ENCODE peak calls at places on chromosomes 13 and 19, in six cellular contexts. P, U, L, B, J and M are unnamed samples.

GRCh38 chr13:84574851-84575250 is 692.6 kb upstream of the SLITRK1 start:
- DNase-seq in U (no peak), J (no peak), P (no peak), B (no peak), L (no peak), M (no peak)

GRCh38 chr19:403221-404036 is 5.5 kb downstream of the C2CD4C start:
- DNase-seq in U (peak), P (no peak), B (peak), L (no peak), J (peak), M (no peak)

GRCh38 chr19:53824134-53824611 is at the start of gene NLRP12:
- DNase-seq in J (no peak), U (peak), L (no peak), P (no peak), B (peak), M (peak)

GRCh38 chr19:38266981-38267597 is 2.7 kb downstream of the SPINT2 start:
- DNase-seq in U (no peak), J (no peak), P (no peak), L (no peak), B (no peak), M (no peak)

GRCh38 chr19:6216996-6217751 is 62.6 kb downstream of the MLLT1 start:
- DNase-seq in L (no peak), B (peak), P (no peak), U (peak), J (no peak), M (peak)

GRCh38 chr13:110687736-110688135 is 18.2 kb downstream of the CARS2 start:
- DNase-seq in B (no peak), L (no peak), P (no peak), U (peak), J (no peak), M (no peak)

GRCh38 chr13:41060723-41061074 is 610 bp upstream of the WBP4 start:
- DNase-seq in U (peak), L (no peak), B (peak), P (peak), J (peak), M (peak)

GRCh38 chr13:107650081-107650701 is 565.1 kb downstream of the LIG4 start:
- DNase-seq in B (peak), L (no peak), U (peak), P (peak), J (peak), M (peak)

GRCh38 chr13:74136089-74136658 is 2.0 kb upstream of the KLF12 start:
- DNase-seq in B (peak), U (peak), L (no peak), P (peak), J (no peak), M (no peak)

GRCh38 chr19:40147338-40147692 is 43.9 kb upstream of the MAP3K10 start:
- DNase-seq in B (no peak), U (no peak), P (no peak), J (no peak), L (peak), M (no peak)

GRCh38 chr19:22619371-22619770 is 14.8 kb upstream of the ZNF492 start:
- DNase-seq in J (no peak), L (no peak), U (no peak), B (no peak), P (no peak), M (no peak)

GRCh38 chr13:72782717-72783116 is 784 bp downstream of the PIBF1 start:
- DNase-seq in B (no peak), U (no peak), P (no peak), L (no peak), J (no peak), M (no peak)

GRCh38 chr19:6773323-6773931 is 919 bp downstream of the VAV1 start:
- DNase-seq in B (peak), L (no peak), P (peak), J (no peak), U (peak), M (peak)

GRCh38 chr13:26914624-26915023 is 154.0 kb upstream of the GPR12 start:
- DNase-seq in U (no peak), J (no peak), L (no peak), P (no peak), B (no peak), M (no peak)

GRCh38 chr19:45356760-45357444 is 13.5 kb downstream of the ERCC2 start:
- DNase-seq in L (no peak), J (no peak), U (no peak), B (no peak), P (no peak), M (no peak)

GRCh38 chr13:113460064-113460555 is 6.8 kb upstream of the ADPRHL1 start:
- DNase-seq in J (no peak), L (no peak), U (no peak), B (no peak), P (no peak), M (no peak)

GRCh38 chr13:113460599-113460998 is 7.3 kb upstream of the ADPRHL1 start:
- DNase-seq in P (no peak), L (no peak), J (no peak), U (peak), B (no peak), M (no peak)

GRCh38 chr13:113456116-113456702 is 2.9 kb upstream of the ADPRHL1 start:
- DNase-seq in P (no peak), B (peak), J (no peak), U (no peak), L (no peak), M (no peak)

GRCh38 chr13:113457510-113457909 is 4.2 kb upstream of the ADPRHL1 start:
- DNase-seq in J (no peak), U (no peak), B (peak), L (no peak), P (no peak), M (no peak)

DNA sequence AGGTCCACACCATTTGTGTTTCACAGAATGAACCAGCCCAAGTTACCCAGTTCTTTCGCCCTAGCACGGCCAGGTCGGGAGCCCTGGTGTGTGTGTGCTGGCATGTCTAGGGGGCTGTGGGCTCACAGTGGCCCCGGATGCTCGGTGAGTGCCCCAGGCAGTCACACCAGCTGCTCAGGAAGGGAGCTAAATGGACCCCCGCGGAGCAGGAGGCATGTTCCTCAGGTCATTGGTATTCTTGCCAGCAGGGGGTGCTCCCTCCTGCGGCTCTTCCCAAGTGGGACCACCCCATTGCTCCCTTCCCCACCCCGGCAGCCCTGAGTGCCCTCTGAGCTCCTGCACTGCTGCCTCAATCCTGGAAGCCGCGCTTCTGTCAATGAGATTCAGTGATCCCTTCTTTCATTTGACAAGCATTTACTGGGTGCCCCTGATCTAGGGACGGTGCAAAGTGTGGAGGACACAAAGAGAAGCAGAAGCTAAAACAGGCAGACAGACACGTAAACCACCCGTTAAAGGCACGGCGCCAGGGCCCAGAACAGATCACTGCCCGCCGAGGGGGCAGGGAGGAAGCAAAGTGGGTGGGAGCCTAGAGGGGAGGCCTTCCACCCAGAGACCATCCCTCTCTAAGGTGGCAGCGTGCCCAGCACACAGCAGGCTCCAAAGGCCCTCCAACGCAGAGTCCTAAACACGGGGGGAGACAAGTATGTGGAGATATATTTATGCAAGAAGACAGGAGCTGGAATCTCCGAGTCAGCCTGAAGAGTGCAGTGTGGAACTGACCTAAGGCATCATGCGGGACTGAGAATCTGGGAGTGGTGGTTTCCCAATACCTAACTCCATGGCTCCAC is 5.2 kb upstream of the ADPRHL1 start:
- DNase-seq in B (peak), L (no peak), U (no peak), J (no peak), P (no peak), M (no peak)
- H3K27ac ChIP-seq in B (no peak), L (no peak), U (no peak), J (no peak), P (no peak), M (no peak)

GRCh38 chr19:3034194-3034844 is 5.2 kb upstream of the TLE2 start:
- DNase-seq in P (no peak), J (no peak), B (no peak), L (no peak), U (no peak), M (no peak)
- H3K27ac ChIP-seq in P (peak), J (no peak), B (peak), L (peak), U (peak), M (peak)

GRCh38 chr19:14473073-14473790 is 1.9 kb downstream of the PTGER1 start:
- DNase-seq in P (no peak), U (no peak), J (no peak), L (no peak), B (no peak), M (no peak)

GRCh38 chr19:14473915-14474578 is 1.1 kb downstream of the PTGER1 start:
- DNase-seq in J (peak), L (no peak), B (no peak), P (no peak), U (no peak), M (no peak)

GRCh38 chr19:14475251-14476073 is at the start of gene PTGER1:
- DNase-seq in B (no peak), J (no peak), U (no peak), L (no peak), P (peak), M (no peak)

GRCh38 chr19:14476307-14476662 is 1.1 kb upstream of the PTGER1 start:
- DNase-seq in P (no peak), J (no peak), L (no peak), U (no peak), B (no peak), M (no peak)

DNA sequence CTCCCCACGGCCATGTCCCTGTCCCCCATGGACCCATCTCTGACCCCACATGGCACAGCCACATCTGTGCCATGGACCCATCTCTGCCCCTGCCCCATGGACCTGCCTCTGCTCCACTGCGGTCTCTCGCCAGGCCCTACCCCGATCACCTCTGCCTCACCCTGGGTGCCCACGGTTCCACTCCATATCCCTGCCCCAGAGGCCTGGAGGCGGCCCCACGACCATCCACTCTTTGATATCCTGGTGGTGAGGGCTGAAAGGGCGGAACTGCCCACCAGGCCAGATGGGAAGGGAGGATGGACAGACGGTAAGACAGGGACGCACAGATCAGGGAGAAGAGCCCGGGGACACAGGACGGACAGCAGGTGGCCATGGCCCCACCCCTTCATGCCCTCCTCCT is 327 bp downstream of the PTGER1 start:
- DNase-seq in P (no peak), U (no peak), B (no peak), L (no peak), J (no peak), M (no peak)
- H3K27ac ChIP-seq in P (no peak), U (peak), B (no peak), L (peak), J (no peak), M (no peak)

DNA sequence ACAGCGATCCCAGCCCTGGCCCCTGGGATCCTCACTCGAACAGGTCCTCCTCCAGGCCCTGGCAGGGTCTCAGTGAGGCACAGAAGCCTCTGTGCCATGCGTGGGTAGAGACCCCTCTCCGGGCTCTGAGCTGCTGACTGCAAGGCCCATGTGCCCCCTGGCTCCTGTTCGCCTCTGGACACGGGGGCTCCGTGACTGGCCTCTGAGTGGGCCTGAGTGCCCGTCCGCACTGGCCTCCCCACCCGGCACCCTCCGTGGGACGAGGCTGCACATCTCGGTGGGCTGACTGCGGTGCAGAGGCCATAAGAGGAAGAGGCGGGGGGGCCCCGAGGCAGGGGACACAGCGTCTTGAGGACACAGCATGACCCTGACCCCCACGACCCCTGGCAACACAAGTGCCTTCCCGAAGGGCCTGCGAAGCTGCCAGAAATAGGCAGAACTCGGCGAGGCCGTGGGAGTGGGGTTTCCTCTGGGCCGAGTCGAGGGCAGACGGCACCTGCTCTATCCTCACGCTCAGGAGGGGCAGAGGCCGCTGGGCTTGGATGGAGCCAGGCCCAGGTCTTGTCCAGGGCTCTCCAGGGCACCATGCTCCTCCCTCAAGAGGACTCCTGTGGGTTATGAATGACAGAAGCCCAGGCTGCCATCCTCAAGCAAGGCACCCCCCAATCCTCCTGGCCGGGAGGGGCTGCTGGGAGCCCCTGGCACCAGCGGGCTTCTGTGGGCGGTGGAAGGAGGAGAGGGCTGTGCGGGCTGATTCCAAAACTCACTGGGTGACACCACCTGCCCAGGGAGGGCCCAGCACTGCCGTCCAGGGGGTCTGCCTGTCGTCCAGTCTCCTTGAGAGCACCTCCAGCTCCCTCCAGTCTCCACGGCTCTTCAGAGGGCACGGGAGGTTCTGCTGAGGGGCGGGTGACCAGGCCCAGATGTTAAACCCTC is 52.6 kb downstream of the RASA3 start:
- DNase-seq in P (no peak), J (peak), L (no peak), B (peak), U (peak), M (peak)
- H3K27ac ChIP-seq in P (peak), J (no peak), L (peak), B (no peak), U (no peak), M (no peak)

GRCh38 chr13:99419591-99420243 is 81.6 kb upstream of the TM9SF2 start:
- DNase-seq in P (no peak), U (no peak), J (no peak), L (no peak), B (peak), M (no peak)

GRCh38 chr13:99422556-99423220 is 78.6 kb upstream of the TM9SF2 start:
- DNase-seq in L (no peak), J (no peak), P (no peak), B (no peak), U (no peak), M (no peak)

GRCh38 chr13:99421758-99422555 is 79.3 kb upstream of the TM9SF2 start:
- DNase-seq in U (no peak), J (no peak), P (no peak), L (no peak), B (peak), M (no peak)

GRCh38 chr13:99418663-99419140 is 82.6 kb upstream of the TM9SF2 start:
- DNase-seq in P (no peak), B (peak), U (no peak), J (no peak), L (no peak), M (no peak)

GRCh38 chr13:99421271-99421670 is 80.0 kb upstream of the TM9SF2 start:
- DNase-seq in B (no peak), L (no peak), P (no peak), U (no peak), J (no peak), M (no peak)
- H3K27ac ChIP-seq in B (no peak), L (no peak), P (peak), U (no peak), J (no peak), M (no peak)

DNA sequence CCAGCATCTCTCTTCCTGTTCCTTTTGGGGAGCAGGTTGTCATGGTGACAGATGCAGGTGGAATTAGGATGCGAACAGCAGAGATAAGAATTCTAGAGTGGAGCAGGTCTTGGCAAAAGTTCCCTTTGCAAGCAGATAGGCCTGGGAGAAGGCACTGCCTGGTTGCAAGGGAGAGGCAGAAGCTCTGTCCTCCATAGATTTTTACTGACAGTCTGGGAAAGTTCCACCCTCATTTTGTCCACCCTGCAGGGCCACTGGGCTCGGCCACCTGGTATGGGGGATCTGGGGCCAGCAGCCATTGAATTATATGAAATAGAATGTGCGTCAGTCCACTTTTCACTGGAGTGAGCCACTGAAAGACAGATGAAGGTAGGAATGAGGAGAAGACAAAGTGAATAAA is 141.7 kb downstream of the IER2 start:
- DNase-seq in P (no peak), U (no peak), B (no peak), L (no peak), J (no peak), M (no peak)
- H3K27ac ChIP-seq in P (no peak), U (no peak), B (no peak), L (no peak), J (peak), M (no peak)

DNA sequence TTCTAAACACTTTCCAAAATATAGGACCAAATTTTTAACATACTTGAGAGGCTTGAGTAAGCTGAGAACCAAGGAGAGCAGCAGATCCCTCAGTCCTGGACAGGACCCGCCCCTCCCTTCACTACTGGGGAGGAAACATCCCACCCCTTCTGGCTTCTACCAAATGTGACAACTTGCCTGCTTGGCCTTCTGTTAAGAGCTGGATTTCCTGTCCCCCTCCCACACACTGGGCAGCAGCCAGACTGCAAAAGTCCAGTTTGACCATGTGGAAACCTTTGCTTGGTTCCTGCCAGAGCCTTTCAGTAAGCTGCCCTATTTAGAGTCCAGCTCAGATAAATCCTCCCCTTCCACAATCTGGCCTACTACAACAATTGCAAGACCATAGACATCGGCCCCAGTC is 84.3 kb downstream of the FGF14 start:
- DNase-seq in L (no peak), P (no peak), B (peak), U (no peak), J (no peak), M (peak)
- H3K27ac ChIP-seq in L (no peak), P (no peak), B (no peak), U (no peak), J (no peak), M (no peak)

GRCh38 chr19:49128545-49129237 is 9.3 kb downstream of the PPFIA3 start:
- DNase-seq in L (no peak), U (no peak), P (no peak), J (no peak), B (no peak), M (no peak)
- H3K27ac ChIP-seq in L (peak), U (peak), P (no peak), J (no peak), B (peak), M (no peak)

GRCh38 chr13:49330546-49330864 is 82.8 kb downstream of the CDADC1 start:
- DNase-seq in P (no peak), J (no peak), B (no peak), L (no peak), U (no peak), M (no peak)

GRCh38 chr13:49322702-49323101 is 75.0 kb downstream of the CDADC1 start:
- DNase-seq in B (no peak), P (no peak), J (no peak), U (no peak), L (no peak), M (no peak)

GRCh38 chr13:49323344-49323743 is 75.6 kb downstream of the CDADC1 start:
- DNase-seq in P (no peak), U (no peak), L (no peak), J (no peak), B (no peak), M (no peak)

GRCh38 chr13:49329831-49330545 is 82.3 kb downstream of the CDADC1 start:
- DNase-seq in P (no peak), L (no peak), J (no peak), B (no peak), U (no peak), M (no peak)

GRCh38 chr13:49326222-49326917 is 78.6 kb downstream of the CDADC1 start:
- DNase-seq in J (no peak), U (no peak), L (no peak), P (no peak), B (no peak), M (no peak)
- H3K27ac ChIP-seq in J (no peak), U (no peak), L (peak), P (no peak), B (no peak), M (no peak)

DNA sequence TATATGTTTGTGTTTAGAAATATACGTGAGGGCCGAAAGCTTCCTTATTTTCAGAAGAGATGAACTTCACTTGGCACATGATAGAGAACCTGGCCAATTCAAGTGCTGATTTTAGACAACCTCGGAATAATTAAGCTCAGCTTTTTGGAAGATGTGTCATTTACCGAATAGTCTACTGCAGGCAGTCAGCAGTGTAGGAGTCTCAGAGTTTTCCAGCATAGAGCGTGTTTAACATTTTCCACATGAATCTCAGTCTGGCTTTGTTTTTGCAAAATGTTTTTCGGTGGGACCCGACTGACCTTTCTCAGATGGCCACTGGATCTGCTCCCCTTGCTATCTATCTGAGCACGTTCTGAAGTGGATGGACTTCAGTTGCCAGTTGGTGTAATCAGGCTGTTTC is 4.7 kb downstream of the RNASEH2B start:
- DNase-seq in P (no peak), U (no peak), J (no peak), B (no peak), L (no peak), M (no peak)
- H3K27ac ChIP-seq in P (no peak), U (no peak), J (no peak), B (no peak), L (peak), M (peak)